ENCODE peak calls at places on chromosomes 2 and 18, in four cellular contexts. Y, A, J and S are unnamed samples.

GRCh38 chr2:55010915-55011314 is 39.3 kb downstream of the RTN4 start:
- DNase-seq in Y (no peak), A (no peak), J (peak; percentile 10), S (no peak)

GRCh38 chr2:34001557-34001956 is 402.5 kb upstream of the FAM98A start:
- DNase-seq in Y (no peak), A (no peak), J (no peak), S (no peak)

GRCh38 chr2:173075781-173076556 is at the start of gene MAP3K20:
- DNase-seq in Y (peak; percentile 42), A (peak; percentile 57), J (peak; percentile 85), S (peak; percentile 55)

GRCh38 chr2:178478102-178478441 is 328 bp downstream of the FKBP7 start:
- DNase-seq in Y (no peak), A (no peak), J (peak; percentile 77), S (no peak)

GRCh38 chr2:82139979-82140611 is 1835.5 kb upstream of the LRRTM1 start:
- DNase-seq in Y (no peak), A (no peak), J (no peak), S (no peak)

GRCh38 chr2:223619486-223620129 is 17.4 kb upstream of the SCG2 start:
- DNase-seq in Y (no peak), A (no peak), J (no peak), S (no peak)

GRCh38 chr2:212912445-212913103 is 238.8 kb downstream of the IKZF2 start:
- DNase-seq in Y (peak; percentile 30), A (no peak), J (no peak), S (no peak)

GRCh38 chr2:177474904-177475474 is 82.4 kb downstream of the AGPS start:
- DNase-seq in Y (no peak), A (no peak), J (no peak), S (no peak)

GRCh38 chr2:232488097-232488711 is 570 bp upstream of the ECEL1 start:
- DNase-seq in Y (no peak), A (no peak), J (no peak), S (peak; percentile 40)

GRCh38 chr2:108586631-108587030 is 52.4 kb downstream of the LIMS1 start:
- DNase-seq in Y (no peak), A (no peak), J (no peak), S (no peak)

GRCh38 chr2:128452536-128453530 is 134.2 kb upstream of the HS6ST1 start:
- DNase-seq in Y (no peak), A (no peak), J (no peak), S (no peak)

GRCh38 chr2:121197369-121198091 is 87.5 kb downstream of the TFCP2L1 start:
- DNase-seq in Y (peak; percentile 56), A (no peak), J (peak; percentile 12), S (no peak)

GRCh38 chr2:63093512-63093911 is 42.9 kb downstream of the OTX1 start:
- DNase-seq in Y (no peak), A (no peak), J (no peak), S (no peak)

GRCh38 chr18:58756596-58757240 is 85.5 kb downstream of the MALT1 start:
- DNase-seq in Y (no peak), A (no peak), J (no peak), S (no peak)